ENCODE peak calls at places on chromosomes 11 and 22, in five cellular contexts. One of them, this sample, is unnamed.

GRCh38 chr22:20946080-20946986 is 20.7 kb upstream of the AIFM3 start:
- DNase-seq in K562: no peak
- DNase-seq in GM12878: no peak
- DNase-seq in A549: no peak
- DNase-seq in HepG2: no peak
- DNase-seq in this sample: no peak

GRCh38 chr11:30463266-30463665 is 122.9 kb downstream of the MPPED2 start:
- DNase-seq in K562: no peak
- DNase-seq in GM12878: no peak
- DNase-seq in A549: no peak
- DNase-seq in HepG2: no peak
- DNase-seq in this sample: no peak

GRCh38 chr11:34354782-34355181 is 3.0 kb downstream of the ABTB2 start:
- DNase-seq in K562: no peak
- DNase-seq in GM12878: no peak
- DNase-seq in A549: no peak
- DNase-seq in HepG2: no peak
- DNase-seq in this sample: no peak

GRCh38 chr11:19739872-19740271 is 27.2 kb downstream of the NAV2 start:
- DNase-seq in K562: no peak
- DNase-seq in GM12878: no peak
- DNase-seq in A549: no peak
- DNase-seq in HepG2: peak
- DNase-seq in this sample: peak

GRCh38 chr11:45655347-45655756 is 10.1 kb downstream of the CHST1 start:
- DNase-seq in K562: peak
- DNase-seq in GM12878: no peak
- DNase-seq in A549: peak
- DNase-seq in HepG2: peak
- DNase-seq in this sample: peak

GRCh38 chr22:36330655-36331305 is 57.0 kb downstream of the MYH9 start:
- DNase-seq in K562: no peak
- DNase-seq in GM12878: no peak
- DNase-seq in A549: no peak
- DNase-seq in HepG2: no peak
- DNase-seq in this sample: no peak

GRCh38 chr11:74684661-74685060 is 46.6 kb downstream of the CHRDL2 start:
- DNase-seq in K562: no peak
- DNase-seq in GM12878: no peak
- DNase-seq in A549: no peak
- DNase-seq in HepG2: no peak
- DNase-seq in this sample: no peak

GRCh38 chr22:48872271-48873260 is 955.1 kb downstream of the BRD1 start:
- DNase-seq in K562: no peak
- DNase-seq in GM12878: no peak
- DNase-seq in A549: no peak
- DNase-seq in HepG2: no peak
- DNase-seq in this sample: no peak

GRCh38 chr11:4932751-4933150 is 8.6 kb upstream of the OR51G1 start:
- DNase-seq in K562: no peak
- DNase-seq in GM12878: no peak
- DNase-seq in A549: no peak
- DNase-seq in HepG2: no peak
- DNase-seq in this sample: no peak

GRCh38 chr22:36037102-36037758 is 8.6 kb upstream of the RBFOX2 start:
- DNase-seq in K562: no peak
- DNase-seq in GM12878: no peak
- DNase-seq in A549: no peak
- DNase-seq in HepG2: no peak
- DNase-seq in this sample: no peak

GRCh38 chr11:126153999-126154398 is 57.5 kb downstream of the RPUSD4 start:
- DNase-seq in K562: no peak
- DNase-seq in GM12878: no peak
- DNase-seq in A549: no peak
- DNase-seq in HepG2: no peak
- DNase-seq in this sample: no peak

GRCh38 chr22:27718186-27719032 is 83.1 kb downstream of the MN1 start:
- DNase-seq in K562: peak
- DNase-seq in GM12878: no peak
- DNase-seq in A549: peak
- DNase-seq in HepG2: peak
- DNase-seq in this sample: no peak

GRCh38 chr11:2368178-2368850 is 8.8 kb upstream of the CD81 start:
- DNase-seq in K562: no peak
- DNase-seq in GM12878: no peak
- DNase-seq in A549: no peak
- DNase-seq in HepG2: no peak
- DNase-seq in this sample: no peak

GRCh38 chr11:61577383-61578118 is 3.3 kb downstream of the SYT7 start:
- DNase-seq in K562: no peak
- DNase-seq in GM12878: no peak
- DNase-seq in A549: no peak
- DNase-seq in HepG2: peak
- DNase-seq in this sample: no peak

GRCh38 chr11:122642472-122642922 is 13.0 kb upstream of the UBASH3B start:
- DNase-seq in K562: no peak
- DNase-seq in GM12878: no peak
- DNase-seq in A549: peak
- DNase-seq in HepG2: peak
- DNase-seq in this sample: no peak

GRCh38 chr11:78542007-78542406 is 32.7 kb downstream of the NARS2 start:
- DNase-seq in K562: no peak
- DNase-seq in GM12878: no peak
- DNase-seq in A549: no peak
- DNase-seq in HepG2: no peak
- DNase-seq in this sample: no peak

GRCh38 chr22:37690901-37691504 is 4.9 kb downstream of the NOL12 start:
- DNase-seq in K562: no peak
- DNase-seq in GM12878: no peak
- DNase-seq in A549: no peak
- DNase-seq in HepG2: no peak
- DNase-seq in this sample: no peak

GRCh38 chr11:30789270-30789669 is 203.1 kb upstream of the MPPED2 start:
- DNase-seq in K562: no peak
- DNase-seq in GM12878: no peak
- DNase-seq in A549: no peak
- DNase-seq in HepG2: no peak
- DNase-seq in this sample: no peak

GRCh38 chr11:76219243-76219642 is 12.9 kb upstream of the WNT11 start:
- DNase-seq in K562: no peak
- DNase-seq in GM12878: no peak
- DNase-seq in A549: no peak
- DNase-seq in HepG2: no peak
- DNase-seq in this sample: no peak

GRCh38 chr11:355581-356458 is 13.5 kb upstream of the B4GALNT4 start:
- DNase-seq in K562: peak
- DNase-seq in GM12878: peak
- DNase-seq in A549: peak
- DNase-seq in HepG2: peak
- DNase-seq in this sample: peak

GRCh38 chr11:22193348-22194051 is 615 bp downstream of the ANO5 start:
- DNase-seq in K562: peak
- DNase-seq in GM12878: no peak
- DNase-seq in A549: peak
- DNase-seq in HepG2: no peak
- DNase-seq in this sample: peak

GRCh38 chr22:46851941-46852340 is 89.5 kb downstream of the TBC1D22A start:
- DNase-seq in K562: no peak
- DNase-seq in GM12878: no peak
- DNase-seq in A549: no peak
- DNase-seq in HepG2: no peak
- DNase-seq in this sample: peak

GRCh38 chr22:17924735-17925727 is 99.3 kb downstream of the MICAL3 start:
- DNase-seq in K562: no peak
- DNase-seq in GM12878: no peak
- DNase-seq in A549: no peak
- DNase-seq in HepG2: no peak
- DNase-seq in this sample: no peak

GRCh38 chr11:22130462-22131053 is 62.3 kb upstream of the ANO5 start:
- DNase-seq in K562: no peak
- DNase-seq in GM12878: no peak
- DNase-seq in A549: no peak
- DNase-seq in HepG2: no peak
- DNase-seq in this sample: peak

GRCh38 chr22:23847991-23848864 is 9.4 kb upstream of the DERL3 start:
- DNase-seq in K562: no peak
- DNase-seq in GM12878: no peak
- DNase-seq in A549: no peak
- DNase-seq in HepG2: no peak
- DNase-seq in this sample: no peak

GRCh38 chr11:68469642-68470041 is 9.1 kb downstream of the PPP6R3 start:
- DNase-seq in K562: no peak
- DNase-seq in GM12878: no peak
- DNase-seq in A549: no peak
- DNase-seq in HepG2: no peak
- DNase-seq in this sample: no peak

GRCh38 chr11:63608353-63609345 is 5.6 kb downstream of the PLAAT3 start:
- DNase-seq in K562: no peak
- DNase-seq in GM12878: no peak
- DNase-seq in A549: no peak
- DNase-seq in HepG2: no peak
- DNase-seq in this sample: no peak

GRCh38 chr11:134945993-134946392 is 534.0 kb upstream of the B3GAT1 start:
- DNase-seq in K562: no peak
- DNase-seq in GM12878: no peak
- DNase-seq in A549: no peak
- DNase-seq in HepG2: no peak
- DNase-seq in this sample: no peak

GRCh38 chr11:85967457-85967856 is 101.4 kb downstream of the PICALM start:
- DNase-seq in K562: no peak
- DNase-seq in GM12878: no peak
- DNase-seq in A549: no peak
- DNase-seq in HepG2: no peak
- DNase-seq in this sample: no peak

GRCh38 chr11:120326228-120326627 is 1.1 kb downstream of the TLCD5 start:
- DNase-seq in K562: no peak
- DNase-seq in GM12878: no peak
- DNase-seq in A549: no peak
- DNase-seq in HepG2: peak
- DNase-seq in this sample: no peak

GRCh38 chr11:7004482-7004881 is 15.7 kb downstream of the ZNF214 start:
- DNase-seq in K562: no peak
- DNase-seq in GM12878: no peak
- DNase-seq in A549: no peak
- DNase-seq in HepG2: no peak
- DNase-seq in this sample: no peak

GRCh38 chr11:79265756-79266322 is 175.0 kb downstream of the TENM4 start:
- DNase-seq in K562: no peak
- DNase-seq in GM12878: no peak
- DNase-seq in A549: no peak
- DNase-seq in HepG2: no peak
- DNase-seq in this sample: no peak

GRCh38 chr11:4551346-4551979 is 6.5 kb downstream of the OR52M1 start:
- DNase-seq in K562: peak
- DNase-seq in GM12878: no peak
- DNase-seq in A549: no peak
- DNase-seq in HepG2: peak
- DNase-seq in this sample: no peak

GRCh38 chr11:119181677-119182412 is 3.4 kb upstream of the NHERF4 start:
- DNase-seq in K562: no peak
- DNase-seq in GM12878: no peak
- DNase-seq in A549: no peak
- DNase-seq in HepG2: no peak
- DNase-seq in this sample: no peak

GRCh38 chr11:134252539-134253188 is 488 bp downstream of the THYN1 start:
- DNase-seq in K562: no peak
- DNase-seq in GM12878: no peak
- DNase-seq in A549: peak
- DNase-seq in HepG2: no peak
- DNase-seq in this sample: no peak

GRCh38 chr11:43942651-43943356 is 367 bp downstream of the C11orf96 start:
- DNase-seq in K562: peak
- DNase-seq in GM12878: no peak
- DNase-seq in A549: peak
- DNase-seq in HepG2: no peak
- DNase-seq in this sample: no peak
- TF ChIP-seq HDAC2 in K562: no peak
- TF ChIP-seq HDAC2 in GM12878: no peak
- TF ChIP-seq HDAC2 in A549: no peak
- TF ChIP-seq HDAC2 in HepG2: no peak
- TF ChIP-seq HDAC2 in this sample: no peak

GRCh38 chr22:42696331-42696967 is 24.2 kb downstream of the A4GALT start:
- DNase-seq in K562: no peak
- DNase-seq in GM12878: no peak
- DNase-seq in A549: no peak
- DNase-seq in HepG2: no peak
- DNase-seq in this sample: no peak
- TF ChIP-seq HDAC2 in K562: no peak
- TF ChIP-seq HDAC2 in GM12878: no peak
- TF ChIP-seq HDAC2 in A549: no peak
- TF ChIP-seq HDAC2 in HepG2: no peak
- TF ChIP-seq HDAC2 in this sample: no peak

DNA sequence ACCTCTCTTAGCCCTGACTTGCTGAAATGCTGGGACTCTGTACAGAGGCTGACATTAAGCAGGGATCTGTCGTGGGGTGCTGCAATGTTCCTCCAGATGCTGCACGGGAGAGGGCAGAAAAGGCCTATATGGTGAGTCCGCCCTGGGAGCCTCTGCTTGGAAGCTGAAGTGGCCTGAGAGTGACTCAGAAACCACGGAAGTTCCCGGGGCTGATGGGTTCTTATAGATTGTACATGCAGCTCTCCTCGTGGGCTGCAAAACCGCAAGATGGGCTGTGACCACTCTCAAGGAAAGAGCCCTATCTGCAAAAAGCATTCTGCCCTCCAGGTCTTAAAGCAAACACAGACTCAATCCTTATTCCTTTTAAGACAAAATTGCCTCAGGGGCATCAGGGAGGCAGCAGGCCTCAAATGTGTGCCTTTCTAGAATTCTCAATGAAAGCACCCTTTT is 5.8 kb upstream of the SLC43A3 start:
- DNase-seq in K562: peak
- DNase-seq in GM12878: no peak
- DNase-seq in A549: no peak
- DNase-seq in HepG2: no peak
- DNase-seq in this sample: no peak
- TF ChIP-seq HDAC2 in K562: peak
- TF ChIP-seq HDAC2 in GM12878: no peak
- TF ChIP-seq HDAC2 in A549: no peak
- TF ChIP-seq HDAC2 in HepG2: no peak
- TF ChIP-seq HDAC2 in this sample: no peak

DNA sequence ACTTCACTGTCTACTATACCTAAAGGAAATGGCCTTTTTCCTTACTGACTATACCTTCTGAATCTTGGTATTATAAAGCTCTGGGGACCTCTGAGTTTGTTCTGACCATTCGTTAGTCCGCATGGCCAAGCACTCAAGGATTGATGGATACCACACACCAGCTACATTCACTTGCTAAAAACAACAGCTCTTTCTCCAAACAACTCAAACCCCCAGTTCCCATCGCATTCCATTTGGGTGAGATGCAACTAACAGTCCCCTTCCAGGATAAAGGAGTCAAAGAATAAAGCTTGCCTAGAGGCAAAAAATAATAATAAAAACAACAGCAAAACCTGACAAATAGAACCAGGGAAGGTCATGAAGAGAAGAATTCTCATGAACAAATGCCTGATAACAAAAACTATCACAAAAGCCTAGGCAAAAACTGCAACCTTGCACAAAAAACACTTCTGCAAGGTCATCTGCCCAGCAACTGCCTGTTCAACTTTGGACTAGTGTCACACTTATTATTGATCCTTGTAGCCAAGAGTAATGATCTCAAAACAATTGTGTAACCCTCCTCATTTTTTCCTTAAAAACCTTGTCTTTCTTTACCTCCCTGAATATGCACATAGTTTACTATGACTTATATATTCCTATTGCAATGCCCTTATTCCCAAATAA is 139.0 kb upstream of the GUCY1A2 start:
- DNase-seq in K562: no peak
- DNase-seq in GM12878: no peak
- DNase-seq in A549: no peak
- DNase-seq in HepG2: no peak
- DNase-seq in this sample: peak
- TF ChIP-seq HDAC2 in K562: no peak
- TF ChIP-seq HDAC2 in GM12878: no peak
- TF ChIP-seq HDAC2 in A549: no peak
- TF ChIP-seq HDAC2 in HepG2: no peak
- TF ChIP-seq HDAC2 in this sample: no peak